ENCODE peak calls at places on chromosomes 5 and 9, in four cellular contexts. S is dorsolateral prefrontal cortex, I is GM13977, M is mammary epithelial cell. D is an unnamed sample.

GRCh38 chr5:131223751-131224386 is 40.0 kb upstream of the CDC42SE2 start:
- DNase-seq in M (no peak), S (no peak), I (no peak), D (no peak)

GRCh38 chr5:31054436-31054835 is 139.1 kb upstream of the CDH6 start:
- DNase-seq in S (no peak), M (no peak), I (no peak), D (no peak)

GRCh38 chr9:95100071-95100627 is 217.4 kb downstream of the FANCC start:
- DNase-seq in M (peak; percentile 73), I (no peak), S (no peak), D (no peak)

GRCh38 chr9:109286571-109286977 is 34.3 kb downstream of the EPB41L4B start:
- DNase-seq in I (no peak), S (no peak), M (peak; percentile 37), D (no peak)

GRCh38 chr5:78618303-78618702 is 30.3 kb downstream of the LHFPL2 start:
- DNase-seq in I (no peak), M (no peak), S (no peak), D (no peak)

GRCh38 chr9:134029248-134030226 is 4.3 kb downstream of the BRD3OS start:
- DNase-seq in M (no peak), I (no peak), S (no peak), D (no peak)

GRCh38 chr9:36039696-36040095 is 3.0 kb downstream of the RECK start:
- DNase-seq in M (peak; percentile 32), I (no peak), S (no peak), D (no peak)

GRCh38 chr9:116337015-116337414 is 183.4 kb downstream of the PAPPA start:
- DNase-seq in M (peak; percentile 31), S (no peak), I (no peak), D (no peak)

GRCh38 chr9:133703571-133704399 is 34.4 kb downstream of the SARDH start:
- DNase-seq in S (no peak), M (no peak), I (no peak), D (no peak)

GRCh38 chr5:103014983-103015382 is 105.0 kb downstream of the GIN1 start:
- DNase-seq in I (no peak), M (no peak), S (no peak), D (no peak)

GRCh38 chr5:73230264-73231244 is 57.6 kb downstream of the TMEM174 start:
- DNase-seq in M (no peak), I (no peak), S (no peak), D (no peak)

GRCh38 chr5:136016945-136017530 is 11.8 kb upstream of the TGFBI start:
- DNase-seq in I (no peak), M (peak; percentile 97), S (peak; percentile 55), D (peak; percentile 71)

GRCh38 chr5:40680741-40681350 is 1.1 kb downstream of the PTGER4 start:
- DNase-seq in M (peak; percentile 29), I (peak; percentile 57), S (no peak), D (no peak)

GRCh38 chr9:88645172-88645868 is 110.3 kb downstream of the NXNL2 start:
- DNase-seq in I (no peak), M (no peak), S (no peak), D (no peak)

GRCh38 chr5:13045897-13046551 is 898.5 kb downstream of the DNAH5 start:
- DNase-seq in I (no peak), M (no peak), S (no peak), D (no peak)

GRCh38 chr9:121929893-121930875 is 162.9 kb downstream of the TTLL11 start:
- DNase-seq in M (no peak), S (no peak), I (no peak), D (no peak)

GRCh38 chr9:23746317-23746716 is 79.7 kb downstream of the ELAVL2 start:
- DNase-seq in I (no peak), S (no peak), M (no peak), D (no peak)

GRCh38 chr5:178883815-178884430 is 11.8 kb upstream of the ZFP2 start:
- DNase-seq in I (no peak), S (no peak), M (no peak), D (no peak)
- TF ChIP-seq CTCF in I (no peak), S (no peak), M (no peak), D (no peak)

GRCh38 chr5:14598225-14598624 is 16.6 kb downstream of the OTULINL start:
- DNase-seq in S (no peak), I (no peak), M (no peak), D (no peak)

GRCh38 chr5:14594378-14595074 is 12.9 kb downstream of the OTULINL start:
- DNase-seq in I (no peak), S (no peak), M (no peak), D (no peak)

GRCh38 chr5:14595189-14595588 is 13.6 kb downstream of the OTULINL start:
- DNase-seq in I (peak; percentile 60), S (no peak), M (no peak), D (no peak)

GRCh38 chr5:14597080-14597479 is 15.5 kb downstream of the OTULINL start:
- DNase-seq in M (no peak), S (no peak), I (no peak), D (no peak)

DNA sequence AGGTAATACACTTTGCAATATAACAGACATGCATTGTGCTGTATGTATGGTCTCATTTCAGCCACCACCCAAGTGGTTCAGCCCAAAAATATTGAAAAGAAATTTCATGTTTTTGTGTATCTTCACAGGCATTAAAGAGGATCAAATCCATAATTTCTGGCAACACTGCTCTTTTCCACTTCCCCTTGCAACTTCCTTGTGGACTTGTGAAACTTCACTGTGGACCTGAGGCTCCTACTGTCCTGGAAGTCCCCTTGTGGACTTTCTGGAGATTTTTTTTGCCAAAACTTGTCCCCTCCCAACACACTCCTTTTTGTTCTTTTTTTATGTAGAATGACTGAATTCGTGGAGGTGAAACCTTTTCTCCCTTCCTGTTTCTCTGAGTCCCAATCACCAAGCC is 14.3 kb downstream of the OTULINL start:
- DNase-seq in M (no peak), S (no peak), I (no peak), D (no peak)
- TF ChIP-seq CTCF in M (no peak), S (no peak), I (no peak), D (no peak)

DNA sequence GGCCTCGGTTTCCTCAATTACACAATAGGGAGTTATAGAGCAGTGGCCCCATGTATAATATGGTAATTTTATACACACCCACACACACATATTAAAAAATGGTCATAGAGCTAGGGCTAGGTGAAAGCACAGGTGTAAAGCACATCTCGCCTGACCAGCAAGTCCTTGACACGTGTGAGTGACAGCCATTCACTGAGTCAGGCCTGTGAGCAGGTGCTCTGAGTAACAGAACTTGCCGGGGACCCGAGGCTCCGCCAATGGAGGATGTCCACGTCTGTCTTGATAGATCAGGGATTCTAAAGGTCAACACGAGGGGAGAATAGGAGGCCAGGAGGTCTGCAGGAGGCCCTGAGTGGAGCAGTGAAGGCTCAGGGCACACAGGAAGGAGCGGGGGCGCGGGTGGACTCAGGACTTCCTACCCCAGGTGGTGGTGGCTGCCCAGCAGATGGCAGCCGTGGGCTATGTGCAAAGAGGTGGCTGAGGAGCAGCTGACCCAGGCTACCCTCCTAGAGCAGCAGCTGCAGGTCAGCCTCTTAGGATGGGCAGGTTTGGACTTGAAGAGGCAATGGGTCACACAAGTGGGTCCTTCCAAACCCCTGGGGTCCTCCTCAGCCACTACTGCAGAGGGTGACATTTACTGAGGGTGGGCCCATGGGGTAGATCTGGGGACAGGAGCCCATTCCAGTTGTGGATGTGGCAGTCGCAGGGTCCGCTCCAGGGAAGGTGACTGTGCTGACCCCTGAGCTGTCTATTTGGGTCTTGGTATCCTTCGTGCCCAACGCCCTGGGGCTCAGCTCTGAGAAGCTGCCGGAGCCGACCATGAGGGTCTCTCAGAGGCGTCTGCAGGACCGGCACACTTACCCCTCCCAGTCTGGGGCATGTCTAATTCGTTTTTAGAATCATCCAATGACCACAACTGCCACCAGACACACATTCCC is 45.9 kb downstream of the PRRT1B start:
- DNase-seq in S (peak; percentile 65), M (peak; percentile 62), I (peak; percentile 84), D (peak; percentile 44)
- TF ChIP-seq CTCF in S (peak; percentile 91), M (peak; percentile 81), I (peak; percentile 90), D (peak; percentile 64)

DNA sequence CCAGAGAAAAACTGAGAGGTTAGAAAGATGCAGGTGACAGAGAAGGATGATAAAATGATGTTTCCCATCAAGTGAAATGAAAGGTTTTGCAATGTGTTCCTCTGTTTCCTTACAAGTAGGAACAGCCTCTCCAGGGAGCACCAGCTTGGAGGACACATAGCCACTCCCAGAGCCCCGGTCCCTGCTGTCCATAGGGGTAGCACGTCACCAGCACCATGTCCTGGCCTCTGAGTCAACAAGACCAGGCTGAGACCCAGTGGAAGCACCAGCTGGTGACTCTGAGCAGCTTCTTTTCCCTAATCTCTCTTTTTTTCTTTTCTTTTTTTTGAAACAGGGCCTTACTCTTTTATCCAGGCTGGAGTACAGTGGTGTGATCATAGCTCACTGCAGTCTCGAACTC is 19.4 kb upstream of the HMCN2 start:
- DNase-seq in S (no peak), M (no peak), I (no peak), D (peak; percentile 5)
- TF ChIP-seq CTCF in S (no peak), M (no peak), I (no peak), D (no peak)

GRCh38 chr9:82549174-82549821 is 513.6 kb downstream of the RASEF start:
- DNase-seq in S (no peak), I (no peak), M (no peak), D (no peak)
- TF ChIP-seq CTCF in S (no peak), I (no peak), M (no peak), D (no peak)

GRCh38 chr5:93875693-93876092 is 134.3 kb upstream of the POU5F2 start:
- DNase-seq in S (no peak), M (no peak), I (no peak), D (no peak)
- TF ChIP-seq CTCF in S (no peak), M (peak; percentile 2), I (no peak), D (no peak)

DNA sequence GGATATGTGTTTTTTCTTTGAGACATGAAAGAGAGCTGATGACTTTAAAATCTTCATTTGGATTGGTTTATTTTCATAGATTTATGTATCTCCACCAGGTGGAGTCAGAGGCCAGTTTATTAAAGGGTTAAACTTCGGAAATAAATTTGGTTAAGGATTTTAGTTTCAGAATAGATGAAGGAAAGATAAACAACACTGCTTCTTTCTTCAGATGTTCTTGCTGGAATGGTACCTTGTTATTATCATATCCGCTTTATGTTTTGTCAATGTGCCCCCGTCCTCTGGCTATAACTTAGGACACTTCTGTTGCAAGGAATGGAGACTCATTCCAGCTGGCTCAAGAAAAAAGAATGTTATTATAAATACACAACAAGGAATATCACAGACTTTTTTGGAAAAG is 81.2 kb downstream of the ALDH1A1 start:
- DNase-seq in I (no peak), M (peak; percentile 21), S (no peak), D (no peak)
- TF ChIP-seq CTCF in I (peak; percentile 33), M (peak; percentile 19), S (peak; percentile 63), D (no peak)

GRCh38 chr9:71685394-71685793 is 82.9 kb downstream of the CEMIP2 start:
- DNase-seq in M (peak; percentile 60), I (no peak), S (no peak), D (no peak)

GRCh38 chr9:71684566-71684965 is 83.7 kb downstream of the CEMIP2 start:
- DNase-seq in I (no peak), S (no peak), M (no peak), D (no peak)

GRCh38 chr9:71685988-71686387 is 82.3 kb downstream of the CEMIP2 start:
- DNase-seq in S (no peak), I (no peak), M (no peak), D (no peak)

GRCh38 chr9:71681708-71682268 is 86.5 kb downstream of the CEMIP2 start:
- DNase-seq in I (no peak), S (no peak), M (peak; percentile 66), D (no peak)

GRCh38 chr9:71683598-71684235 is 84.6 kb downstream of the CEMIP2 start:
- DNase-seq in M (peak; percentile 83), S (no peak), I (no peak), D (peak; percentile 42)
- TF ChIP-seq CTCF in M (peak; percentile 67), S (peak; percentile 52), I (no peak), D (no peak)

D was measured in omental fat pad.